ENCODE peak calls at places on chromosomes 16 and 17, in eight cellular contexts. One of them, this sample, is unnamed.

GRCh38 chr16:70692481-70693203 is 6.8 kb upstream of the MTSS2 start:
- DNase-seq in right cardiac atrium: peak; percentile 50
- DNase-seq in HEK293T: no peak
- DNase-seq in stimulated activated CD4-positive, alpha-beta T cell treated with anti-CD3 and anti-CD28 coated beads, TNF-alpha, amount 100 ng/mL, for 4 hours: no peak
- DNase-seq in NCI-H1092: no peak
- DNase-seq in GM03348: no peak
- DNase-seq in T-cell: no peak
- DNase-seq in activated CD8-positive, alpha-beta T cell treated with anti-CD3 and anti-CD28 coated beads, Interleukin-2, amount 10 ng/mL, durations not matched to agents 7 days and 5 days: no peak
- DNase-seq in this sample: no peak

GRCh38 chr17:385195-385835 is 32.7 kb upstream of the RPH3AL start:
- DNase-seq in right cardiac atrium: peak; percentile 89
- DNase-seq in T-cell: no peak
- DNase-seq in NCI-H1092: no peak
- DNase-seq in activated CD8-positive, alpha-beta T cell treated with anti-CD3 and anti-CD28 coated beads, Interleukin-2, amount 10 ng/mL, durations not matched to agents 7 days and 5 days: no peak
- DNase-seq in HEK293T: peak; percentile 42
- DNase-seq in stimulated activated CD4-positive, alpha-beta T cell treated with anti-CD3 and anti-CD28 coated beads, TNF-alpha, amount 100 ng/mL, for 4 hours: no peak
- DNase-seq in GM03348: peak; percentile 73
- DNase-seq in this sample: peak; percentile 79

GRCh38 chr16:68086860-68087268 is 1.7 kb downstream of the NFATC3 start:
- DNase-seq in HEK293T: peak; percentile 6
- DNase-seq in stimulated activated CD4-positive, alpha-beta T cell treated with anti-CD3 and anti-CD28 coated beads, TNF-alpha, amount 100 ng/mL, for 4 hours: no peak
- DNase-seq in NCI-H1092: no peak
- DNase-seq in T-cell: no peak
- DNase-seq in GM03348: no peak
- DNase-seq in activated CD8-positive, alpha-beta T cell treated with anti-CD3 and anti-CD28 coated beads, Interleukin-2, amount 10 ng/mL, durations not matched to agents 7 days and 5 days: no peak
- DNase-seq in right cardiac atrium: no peak
- DNase-seq in this sample: no peak

GRCh38 chr17:82394296-82394695 is 22.7 kb downstream of the UTS2R start:
- DNase-seq in right cardiac atrium: peak; percentile 25
- DNase-seq in GM03348: no peak
- DNase-seq in activated CD8-positive, alpha-beta T cell treated with anti-CD3 and anti-CD28 coated beads, Interleukin-2, amount 10 ng/mL, durations not matched to agents 7 days and 5 days: no peak
- DNase-seq in HEK293T: no peak
- DNase-seq in NCI-H1092: no peak
- DNase-seq in T-cell: no peak
- DNase-seq in stimulated activated CD4-positive, alpha-beta T cell treated with anti-CD3 and anti-CD28 coated beads, TNF-alpha, amount 100 ng/mL, for 4 hours: no peak
- DNase-seq in this sample: no peak

GRCh38 chr16:20755238-20755637 is 8.6 kb upstream of the ACSM3 start:
- DNase-seq in activated CD8-positive, alpha-beta T cell treated with anti-CD3 and anti-CD28 coated beads, Interleukin-2, amount 10 ng/mL, durations not matched to agents 7 days and 5 days: no peak
- DNase-seq in T-cell: no peak
- DNase-seq in stimulated activated CD4-positive, alpha-beta T cell treated with anti-CD3 and anti-CD28 coated beads, TNF-alpha, amount 100 ng/mL, for 4 hours: no peak
- DNase-seq in NCI-H1092: no peak
- DNase-seq in HEK293T: no peak
- DNase-seq in right cardiac atrium: no peak
- DNase-seq in GM03348: no peak
- DNase-seq in this sample: no peak

GRCh38 chr16:88941051-88941932 is 35.7 kb downstream of the CBFA2T3 start:
- DNase-seq in activated CD8-positive, alpha-beta T cell treated with anti-CD3 and anti-CD28 coated beads, Interleukin-2, amount 10 ng/mL, durations not matched to agents 7 days and 5 days: no peak
- DNase-seq in T-cell: no peak
- DNase-seq in HEK293T: peak; percentile 35
- DNase-seq in right cardiac atrium: peak; percentile 79
- DNase-seq in GM03348: no peak
- DNase-seq in stimulated activated CD4-positive, alpha-beta T cell treated with anti-CD3 and anti-CD28 coated beads, TNF-alpha, amount 100 ng/mL, for 4 hours: no peak
- DNase-seq in NCI-H1092: no peak
- DNase-seq in this sample: peak; percentile 66

GRCh38 chr17:2814049-2814448 is 17.8 kb downstream of the RAP1GAP2 start:
- DNase-seq in HEK293T: no peak
- DNase-seq in T-cell: no peak
- DNase-seq in stimulated activated CD4-positive, alpha-beta T cell treated with anti-CD3 and anti-CD28 coated beads, TNF-alpha, amount 100 ng/mL, for 4 hours: no peak
- DNase-seq in GM03348: no peak
- DNase-seq in NCI-H1092: no peak
- DNase-seq in activated CD8-positive, alpha-beta T cell treated with anti-CD3 and anti-CD28 coated beads, Interleukin-2, amount 10 ng/mL, durations not matched to agents 7 days and 5 days: no peak
- DNase-seq in right cardiac atrium: no peak
- DNase-seq in this sample: no peak

GRCh38 chr17:45770632-45771472 is 13.3 kb upstream of the CRHR1 start:
- DNase-seq in GM03348: no peak
- DNase-seq in NCI-H1092: no peak
- DNase-seq in T-cell: no peak
- DNase-seq in right cardiac atrium: no peak
- DNase-seq in activated CD8-positive, alpha-beta T cell treated with anti-CD3 and anti-CD28 coated beads, Interleukin-2, amount 10 ng/mL, durations not matched to agents 7 days and 5 days: no peak
- DNase-seq in stimulated activated CD4-positive, alpha-beta T cell treated with anti-CD3 and anti-CD28 coated beads, TNF-alpha, amount 100 ng/mL, for 4 hours: no peak
- DNase-seq in HEK293T: no peak
- DNase-seq in this sample: no peak

GRCh38 chr16:86070511-86070910 is 171.5 kb downstream of the IRF8 start:
- DNase-seq in GM03348: no peak
- DNase-seq in activated CD8-positive, alpha-beta T cell treated with anti-CD3 and anti-CD28 coated beads, Interleukin-2, amount 10 ng/mL, durations not matched to agents 7 days and 5 days: no peak
- DNase-seq in HEK293T: no peak
- DNase-seq in stimulated activated CD4-positive, alpha-beta T cell treated with anti-CD3 and anti-CD28 coated beads, TNF-alpha, amount 100 ng/mL, for 4 hours: no peak
- DNase-seq in T-cell: no peak
- DNase-seq in NCI-H1092: no peak
- DNase-seq in right cardiac atrium: no peak
- DNase-seq in this sample: no peak

GRCh38 chr16:66359012-66359411 is 7.5 kb upstream of the CDH5 start:
- DNase-seq in HEK293T: no peak
- DNase-seq in stimulated activated CD4-positive, alpha-beta T cell treated with anti-CD3 and anti-CD28 coated beads, TNF-alpha, amount 100 ng/mL, for 4 hours: no peak
- DNase-seq in right cardiac atrium: no peak
- DNase-seq in NCI-H1092: no peak
- DNase-seq in T-cell: no peak
- DNase-seq in GM03348: no peak
- DNase-seq in activated CD8-positive, alpha-beta T cell treated with anti-CD3 and anti-CD28 coated beads, Interleukin-2, amount 10 ng/mL, durations not matched to agents 7 days and 5 days: no peak
- DNase-seq in this sample: no peak

GRCh38 chr16:4245400-4245799 is 3.5 kb upstream of the SRL start:
- DNase-seq in NCI-H1092: no peak
- DNase-seq in T-cell: no peak
- DNase-seq in stimulated activated CD4-positive, alpha-beta T cell treated with anti-CD3 and anti-CD28 coated beads, TNF-alpha, amount 100 ng/mL, for 4 hours: no peak
- DNase-seq in right cardiac atrium: peak; percentile 36
- DNase-seq in activated CD8-positive, alpha-beta T cell treated with anti-CD3 and anti-CD28 coated beads, Interleukin-2, amount 10 ng/mL, durations not matched to agents 7 days and 5 days: no peak
- DNase-seq in HEK293T: no peak
- DNase-seq in GM03348: peak; percentile 37
- DNase-seq in this sample: no peak

GRCh38 chr17:19554393-19554792 is 20.7 kb downstream of the SLC47A1 start:
- DNase-seq in activated CD8-positive, alpha-beta T cell treated with anti-CD3 and anti-CD28 coated beads, Interleukin-2, amount 10 ng/mL, durations not matched to agents 7 days and 5 days: no peak
- DNase-seq in NCI-H1092: no peak
- DNase-seq in GM03348: no peak
- DNase-seq in HEK293T: no peak
- DNase-seq in stimulated activated CD4-positive, alpha-beta T cell treated with anti-CD3 and anti-CD28 coated beads, TNF-alpha, amount 100 ng/mL, for 4 hours: no peak
- DNase-seq in T-cell: no peak
- DNase-seq in right cardiac atrium: no peak
- DNase-seq in this sample: no peak

GRCh38 chr16:85945424-85945751 is 46.4 kb downstream of the IRF8 start:
- DNase-seq in HEK293T: no peak
- DNase-seq in T-cell: no peak
- DNase-seq in activated CD8-positive, alpha-beta T cell treated with anti-CD3 and anti-CD28 coated beads, Interleukin-2, amount 10 ng/mL, durations not matched to agents 7 days and 5 days: no peak
- DNase-seq in GM03348: no peak
- DNase-seq in NCI-H1092: no peak
- DNase-seq in right cardiac atrium: no peak
- DNase-seq in stimulated activated CD4-positive, alpha-beta T cell treated with anti-CD3 and anti-CD28 coated beads, TNF-alpha, amount 100 ng/mL, for 4 hours: no peak
- DNase-seq in this sample: no peak